ENCODE peak calls at places on chromosomes 13 and 19, in five cellular contexts. D, P, I, O and G are unnamed samples.

GRCh38 chr13:75480691-75481175 is 1.2 kb downstream of the TBC1D4 start:
- DNase-seq in I (peak), D (peak), P (peak), O (peak), G (peak)

GRCh38 chr19:44600466-44600865 is 12.9 kb upstream of the IGSF23 start:
- DNase-seq in O (no peak), P (no peak), D (no peak), I (no peak), G (no peak)

GRCh38 chr13:98690348-98691041 is 62.0 kb downstream of the SLC15A1 start:
- DNase-seq in P (no peak), D (no peak), O (peak), I (no peak), G (no peak)

GRCh38 chr19:15812059-15812722 is 3.3 kb downstream of the OR10H1 start:
- DNase-seq in P (no peak), I (no peak), D (no peak), O (peak), G (no peak)

GRCh38 chr13:75161804-75162203 is 320.2 kb downstream of the TBC1D4 start:
- DNase-seq in O (no peak), D (no peak), I (peak), P (peak), G (no peak)

GRCh38 chr19:35843676-35844481 is 8.4 kb downstream of the NPHS1 start:
- DNase-seq in D (peak), P (peak), I (peak), O (no peak), G (no peak)

GRCh38 chr13:77022341-77022740 is 4.6 kb downstream of the FBXL3 start:
- DNase-seq in P (no peak), I (no peak), D (peak), O (peak), G (no peak)

GRCh38 chr13:94464771-94465170 is 14.7 kb downstream of the DCT start:
- DNase-seq in D (no peak), O (no peak), P (no peak), I (no peak), G (no peak)

GRCh38 chr19:5949792-5950305 is 28.1 kb downstream of the RANBP3 start:
- DNase-seq in D (no peak), P (no peak), O (no peak), I (no peak), G (no peak)

GRCh38 chr19:10706990-10707389 is 5.8 kb downstream of the QTRT1 start:
- DNase-seq in P (no peak), D (peak), I (no peak), O (no peak), G (no peak)

GRCh38 chr13:106701810-106702341 is 133.9 kb upstream of the ARGLU1 start:
- DNase-seq in P (no peak), O (no peak), I (no peak), D (no peak), G (no peak)

GRCh38 chr13:85724554-85725432 is 74.4 kb downstream of the SLITRK6 start:
- DNase-seq in O (no peak), P (no peak), D (peak), I (no peak), G (no peak)

GRCh38 chr19:29804493-29804892 is 7.3 kb upstream of the CCNE1 start:
- DNase-seq in I (no peak), D (no peak), P (no peak), O (no peak), G (no peak)

GRCh38 chr13:46759861-46760260 is 37.1 kb downstream of the ESD start:
- DNase-seq in I (no peak), P (no peak), D (no peak), O (no peak), G (no peak)

GRCh38 chr19:47520839-47521238 is 6.0 kb upstream of the NAPA start:
- DNase-seq in I (no peak), O (no peak), D (no peak), P (no peak), G (no peak)

GRCh38 chr19:56477429-56478338 is 539 bp upstream of the ZNF667 start:
- DNase-seq in I (peak), P (peak), D (peak), O (peak), G (peak)

GRCh38 chr19:6278051-6278450 is 1.7 kb downstream of the MLLT1 start:
- DNase-seq in P (no peak), O (no peak), I (no peak), D (no peak), G (no peak)

GRCh38 chr13:88472316-88472715 is 801.1 kb downstream of the SLITRK5 start:
- DNase-seq in I (no peak), P (no peak), D (no peak), O (no peak), G (no peak)

GRCh38 chr19:1265611-1266115 is 3.5 kb upstream of the CIRBP start:
- DNase-seq in I (no peak), O (peak), P (no peak), D (peak), G (no peak)

GRCh38 chr13:61162636-61163035 is 253.0 kb downstream of the PCDH20 start:
- DNase-seq in O (no peak), D (no peak), I (no peak), P (no peak), G (no peak)

GRCh38 chr19:912181-913079 is 589 bp downstream of the R3HDM4 start:
- DNase-seq in O (no peak), D (no peak), P (no peak), I (no peak), G (no peak)

GRCh38 chr13:102197193-102197592 is 204.7 kb downstream of the FGF14 start:
- DNase-seq in I (no peak), D (peak), O (peak), P (peak), G (no peak)

GRCh38 chr13:66703597-66703996 is 526.5 kb downstream of the PCDH9 start:
- DNase-seq in O (no peak), P (no peak), I (no peak), D (no peak), G (no peak)

GRCh38 chr19:35449347-35450043 is 1.4 kb downstream of the FFAR2 start:
- DNase-seq in D (no peak), I (no peak), O (peak), P (no peak), G (no peak)

GRCh38 chr19:1251233-1251502 is 2.8 kb downstream of the MIDN start:
- DNase-seq in D (peak), O (peak), P (no peak), I (no peak), G (no peak)

GRCh38 chr13:22298530-22298929 is 627.7 kb downstream of the FGF9 start:
- DNase-seq in D (no peak), P (no peak), O (no peak), I (no peak), G (no peak)

GRCh38 chr19:28021316-28022185 is 1191.4 kb downstream of the UQCRFS1 start:
- DNase-seq in P (no peak), I (no peak), O (no peak), D (no peak), G (no peak)

GRCh38 chr19:6465663-6466062 is 1.6 kb downstream of the CRB3 start:
- DNase-seq in D (no peak), I (no peak), P (no peak), O (no peak), G (no peak)

GRCh38 chr19:11578342-11579142 is 1.1 kb upstream of the ACP5 start:
- DNase-seq in O (peak), D (peak), I (peak), P (peak), G (no peak)

GRCh38 chr13:87128006-87128405 is 543.2 kb upstream of the SLITRK5 start:
- DNase-seq in I (no peak), D (peak), P (peak), O (peak), G (peak)

GRCh38 chr19:10936661-10937084 is 8.1 kb downstream of the TIMM29 start:
- DNase-seq in I (no peak), D (peak), O (peak), P (peak), G (peak)

GRCh38 chr19:30896551-30896950 is 452.7 kb downstream of the TSHZ3 start:
- DNase-seq in P (peak), O (no peak), I (no peak), D (no peak), G (no peak)

GRCh38 chr19:43562698-43563241 is 12.6 kb downstream of the XRCC1 start:
- DNase-seq in D (peak), I (no peak), O (peak), P (no peak), G (no peak)

GRCh38 chr19:39126593-39127187 is 1.1 kb downstream of the PAK4 start:
- DNase-seq in P (no peak), O (peak), I (no peak), D (peak), G (no peak)

GRCh38 chr13:71831716-71832115 is 35.3 kb downstream of the DACH1 start:
- DNase-seq in P (no peak), D (peak), I (no peak), O (no peak), G (peak)

GRCh38 chr19:36101550-36102327 is 9.2 kb upstream of the OVOL3 start:
- DNase-seq in I (no peak), D (no peak), P (no peak), O (peak), G (no peak)

GRCh38 chr13:27138457-27139093 is 33.0 kb downstream of the USP12 start:
- DNase-seq in P (no peak), I (no peak), O (no peak), D (no peak), G (no peak)

DNA sequence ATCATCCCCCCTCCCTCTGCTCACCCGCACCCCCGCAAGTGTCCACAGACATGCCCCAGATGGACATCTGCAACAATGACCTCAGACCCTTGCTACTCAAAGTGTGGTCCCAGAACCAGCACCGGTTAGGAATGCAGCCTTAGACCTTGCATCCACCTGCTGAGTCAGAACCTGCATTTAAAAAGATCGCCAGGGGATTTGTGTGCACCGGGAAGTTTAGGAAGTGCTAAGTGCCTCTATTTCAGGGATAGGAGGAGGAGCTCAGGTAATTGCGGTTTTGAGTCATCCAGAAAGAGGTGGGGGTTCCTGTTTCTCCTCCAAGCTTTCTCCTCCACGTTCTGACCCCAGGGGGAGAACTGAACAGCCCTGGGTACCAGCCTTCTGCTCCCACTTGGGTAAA is 46.2 kb downstream of the CACNA1A start:
- DNase-seq in I (peak), P (peak), D (no peak), O (no peak), G (no peak)
- H2BK12ac ChIP-seq in I (no peak), P (no peak), D (no peak), O (no peak), G (no peak)

GRCh38 chr19:14433454-14434156 is 499 bp downstream of the PKN1 start:
- DNase-seq in P (no peak), I (peak), D (no peak), O (peak), G (no peak)
- H4K8ac ChIP-seq in P (no peak), I (peak), D (peak), O (peak), G (no peak)

DNA sequence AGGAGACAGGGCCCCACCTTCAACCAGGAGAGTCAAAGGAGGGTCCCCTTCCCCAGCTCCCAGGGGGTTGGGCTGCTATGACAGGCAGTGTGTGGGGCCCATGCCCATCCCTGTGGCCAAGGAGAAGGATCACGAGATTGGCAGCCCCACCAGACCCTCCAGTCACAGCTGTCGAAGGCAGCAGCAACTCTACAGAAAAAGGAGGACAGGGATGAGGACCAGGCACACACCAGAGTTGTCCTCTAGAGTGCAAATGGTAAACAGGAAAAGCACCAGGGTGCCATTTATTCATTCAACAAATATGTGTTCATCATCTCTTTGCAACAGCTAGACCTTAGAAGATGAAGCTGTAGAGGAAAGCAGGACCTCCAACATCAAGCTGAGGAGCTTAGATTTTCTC is 4.1 kb downstream of the PTH2 start:
- DNase-seq in O (no peak), D (no peak), P (no peak), I (no peak), G (no peak)
- H2BK12ac ChIP-seq in O (no peak), D (no peak), P (no peak), I (no peak), G (no peak)

DNA sequence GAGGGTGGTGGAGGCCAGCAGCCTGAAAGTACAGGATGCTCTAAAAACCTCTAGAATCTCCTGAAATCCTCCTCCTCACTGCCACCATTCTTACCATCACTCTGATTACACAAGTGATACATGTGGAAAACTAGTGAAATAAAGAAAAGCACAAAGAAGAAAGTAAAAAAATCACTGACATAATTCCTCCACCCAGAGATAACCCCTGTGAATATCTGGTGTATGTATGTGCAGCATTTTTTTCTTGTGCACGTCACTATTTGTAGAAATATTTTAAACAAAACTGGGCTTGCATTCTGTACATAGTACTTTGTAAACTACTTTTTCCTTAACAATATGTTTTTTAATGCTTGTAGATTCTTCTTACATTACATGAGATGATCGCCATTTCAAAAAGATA is 73.2 kb downstream of the CDADC1 start:
- DNase-seq in O (peak), I (no peak), D (no peak), P (no peak), G (no peak)
- H4K8ac ChIP-seq in O (no peak), I (no peak), D (no peak), P (no peak), G (no peak)

GRCh38 chr19:53907193-53907581 is 1.9 kb upstream of the CACNG7 start:
- DNase-seq in P (peak), D (no peak), I (no peak), O (no peak), G (no peak)
- H2BK12ac ChIP-seq in P (no peak), D (no peak), I (peak), O (no peak), G (no peak)

GRCh38 chr19:7533281-7533819 is 2.2 kb upstream of the PNPLA6 start:
- DNase-seq in O (peak), D (peak), I (peak), P (peak), G (no peak)

GRCh38 chr19:7535035-7535992 is at the start of gene PNPLA6:
- DNase-seq in P (peak), O (peak), I (peak), D (peak), G (peak)

GRCh38 chr19:7534531-7534980 is 961 bp upstream of the PNPLA6 start:
- DNase-seq in D (peak), P (peak), O (peak), I (peak), G (peak)

GRCh38 chr19:7533925-7534480 is 1.5 kb upstream of the PNPLA6 start:
- DNase-seq in I (peak), P (peak), O (peak), D (peak), G (peak)

DNA sequence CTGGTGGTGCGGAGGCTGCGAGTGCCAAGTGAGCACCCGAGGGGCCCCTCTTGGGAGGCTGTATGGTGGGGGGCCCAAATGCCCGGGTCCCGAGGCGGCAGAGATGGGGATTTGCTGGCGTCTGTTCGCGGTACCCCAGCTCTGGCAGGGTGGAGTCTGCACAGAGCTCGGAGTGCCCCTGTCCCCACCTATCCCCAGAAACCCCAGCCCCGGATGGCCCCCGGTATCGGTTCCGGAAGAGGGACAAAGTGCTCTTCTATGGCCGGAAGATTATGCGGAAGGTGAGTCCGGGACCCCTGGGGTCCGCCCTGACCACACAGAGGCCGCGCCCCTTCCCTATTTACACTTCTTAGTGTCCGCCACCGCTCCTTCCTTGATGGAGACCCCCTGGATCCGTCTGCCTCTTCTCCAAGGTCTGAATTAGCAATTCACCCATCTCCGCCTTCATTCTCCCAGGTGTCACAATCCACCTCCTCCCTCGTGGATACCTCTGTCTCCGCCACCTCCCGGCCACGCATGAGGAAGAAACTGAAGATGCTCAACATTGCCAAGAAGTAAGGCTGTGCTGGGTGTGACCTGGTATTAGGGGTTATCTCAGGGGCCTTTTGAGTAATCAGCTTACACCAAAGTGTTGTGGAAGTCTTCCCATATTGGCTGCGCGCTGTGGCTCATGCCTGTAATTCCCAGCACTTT is 622 bp downstream of the PNPLA6 start:
- DNase-seq in O (peak), I (no peak), P (peak), D (no peak), G (no peak)
- H4K8ac ChIP-seq in O (peak), I (peak), P (no peak), D (peak), G (no peak)

DNA sequence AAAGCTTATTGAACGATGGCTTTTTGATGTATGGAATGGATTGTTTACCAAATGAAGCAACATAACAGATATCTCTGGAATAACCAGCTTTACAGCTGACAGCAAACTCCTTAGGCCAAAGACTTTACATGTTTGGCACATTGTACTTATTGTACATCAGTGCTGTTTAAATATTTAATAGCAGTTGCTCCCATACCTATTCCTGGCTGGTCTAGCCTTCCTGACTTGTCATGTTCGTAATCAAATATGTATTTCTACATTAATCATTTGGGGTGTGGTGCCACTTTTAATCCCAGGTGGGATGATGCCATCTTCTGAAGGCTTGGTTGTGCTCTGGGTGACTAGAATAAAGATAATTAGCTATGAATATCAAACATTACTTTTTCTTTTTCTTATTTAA is 67.4 kb upstream of the FRY start:
- DNase-seq in O (no peak), P (no peak), I (no peak), D (no peak), G (no peak)
- H2BK12ac ChIP-seq in O (no peak), P (no peak), I (no peak), D (no peak), G (no peak)